ENCODE peak calls at places on chromosome 4, in seven cellular contexts. One of them, this sample, is unnamed.

GRCh38 chr4:5710962-5711478 is at the start of gene EVC:
- DNase-seq in fibroblast of the aortic adventitia: peak
- DNase-seq in iris pigment epithelial cell: peak
- DNase-seq in stimulated activated CD4-positive, alpha-beta T cell treated with anti-CD3 and anti-CD28 coated beads, Interleukin-12 subunit alpha, Interleukin-12 subunit beta, amount 100 ng/mL, for 4 hours: peak
- DNase-seq in neural progenitor cell: peak
- DNase-seq in tibial artery: peak
- DNase-seq in ACHN: peak
- DNase-seq in this sample: peak

GRCh38 chr4:15420642-15421041 is 7.2 kb upstream of the C1QTNF7 start:
- DNase-seq in ACHN: no peak
- DNase-seq in tibial artery: no peak
- DNase-seq in fibroblast of the aortic adventitia: peak
- DNase-seq in stimulated activated CD4-positive, alpha-beta T cell treated with anti-CD3 and anti-CD28 coated beads, Interleukin-12 subunit alpha, Interleukin-12 subunit beta, amount 100 ng/mL, for 4 hours: no peak
- DNase-seq in iris pigment epithelial cell: peak
- DNase-seq in neural progenitor cell: no peak
- DNase-seq in this sample: peak

GRCh38 chr4:14155803-14156202 is 528.3 kb upstream of the BOD1L1 start:
- DNase-seq in fibroblast of the aortic adventitia: peak
- DNase-seq in neural progenitor cell: no peak
- DNase-seq in stimulated activated CD4-positive, alpha-beta T cell treated with anti-CD3 and anti-CD28 coated beads, Interleukin-12 subunit alpha, Interleukin-12 subunit beta, amount 100 ng/mL, for 4 hours: no peak
- DNase-seq in tibial artery: no peak
- DNase-seq in iris pigment epithelial cell: no peak
- DNase-seq in ACHN: no peak
- DNase-seq in this sample: no peak

GRCh38 chr4:3388461-3389185 is 53.1 kb upstream of the HGFAC start:
- DNase-seq in neural progenitor cell: no peak
- DNase-seq in ACHN: peak
- DNase-seq in iris pigment epithelial cell: peak
- DNase-seq in stimulated activated CD4-positive, alpha-beta T cell treated with anti-CD3 and anti-CD28 coated beads, Interleukin-12 subunit alpha, Interleukin-12 subunit beta, amount 100 ng/mL, for 4 hours: no peak
- DNase-seq in tibial artery: peak
- DNase-seq in fibroblast of the aortic adventitia: peak
- DNase-seq in this sample: peak

GRCh38 chr4:76199664-76200211 is 13.9 kb downstream of the SCARB2 start:
- DNase-seq in neural progenitor cell: no peak
- DNase-seq in fibroblast of the aortic adventitia: no peak
- DNase-seq in stimulated activated CD4-positive, alpha-beta T cell treated with anti-CD3 and anti-CD28 coated beads, Interleukin-12 subunit alpha, Interleukin-12 subunit beta, amount 100 ng/mL, for 4 hours: no peak
- DNase-seq in ACHN: no peak
- DNase-seq in iris pigment epithelial cell: peak
- DNase-seq in tibial artery: no peak
- DNase-seq in this sample: peak

GRCh38 chr4:52566136-52567031 is 92.7 kb downstream of the USP46 start:
- DNase-seq in fibroblast of the aortic adventitia: peak
- DNase-seq in tibial artery: no peak
- DNase-seq in iris pigment epithelial cell: no peak
- DNase-seq in ACHN: no peak
- DNase-seq in stimulated activated CD4-positive, alpha-beta T cell treated with anti-CD3 and anti-CD28 coated beads, Interleukin-12 subunit alpha, Interleukin-12 subunit beta, amount 100 ng/mL, for 4 hours: no peak
- DNase-seq in neural progenitor cell: no peak
- DNase-seq in this sample: peak

GRCh38 chr4:177185151-177185550 is 124.5 kb upstream of the NEIL3 start:
- DNase-seq in iris pigment epithelial cell: peak
- DNase-seq in ACHN: no peak
- DNase-seq in neural progenitor cell: peak
- DNase-seq in tibial artery: no peak
- DNase-seq in stimulated activated CD4-positive, alpha-beta T cell treated with anti-CD3 and anti-CD28 coated beads, Interleukin-12 subunit alpha, Interleukin-12 subunit beta, amount 100 ng/mL, for 4 hours: no peak
- DNase-seq in fibroblast of the aortic adventitia: peak
- DNase-seq in this sample: peak

GRCh38 chr4:68780232-68780631 is 35.6 kb upstream of the UGT2B10 start:
- DNase-seq in fibroblast of the aortic adventitia: no peak
- DNase-seq in neural progenitor cell: no peak
- DNase-seq in ACHN: no peak
- DNase-seq in stimulated activated CD4-positive, alpha-beta T cell treated with anti-CD3 and anti-CD28 coated beads, Interleukin-12 subunit alpha, Interleukin-12 subunit beta, amount 100 ng/mL, for 4 hours: no peak
- DNase-seq in tibial artery: no peak
- DNase-seq in iris pigment epithelial cell: no peak
- DNase-seq in this sample: no peak

GRCh38 chr4:149063007-149063406 is 620.8 kb upstream of the NR3C2 start:
- DNase-seq in ACHN: no peak
- DNase-seq in tibial artery: no peak
- DNase-seq in iris pigment epithelial cell: no peak
- DNase-seq in fibroblast of the aortic adventitia: no peak
- DNase-seq in neural progenitor cell: no peak
- DNase-seq in stimulated activated CD4-positive, alpha-beta T cell treated with anti-CD3 and anti-CD28 coated beads, Interleukin-12 subunit alpha, Interleukin-12 subunit beta, amount 100 ng/mL, for 4 hours: no peak
- DNase-seq in this sample: peak

GRCh38 chr4:174714393-174715211 is 114.4 kb downstream of the GLRA3 start:
- DNase-seq in stimulated activated CD4-positive, alpha-beta T cell treated with anti-CD3 and anti-CD28 coated beads, Interleukin-12 subunit alpha, Interleukin-12 subunit beta, amount 100 ng/mL, for 4 hours: no peak
- DNase-seq in tibial artery: no peak
- DNase-seq in ACHN: peak
- DNase-seq in fibroblast of the aortic adventitia: peak
- DNase-seq in neural progenitor cell: peak
- DNase-seq in iris pigment epithelial cell: peak
- DNase-seq in this sample: peak

GRCh38 chr4:105059337-105059736 is 87.3 kb upstream of the TET2 start:
- DNase-seq in iris pigment epithelial cell: no peak
- DNase-seq in fibroblast of the aortic adventitia: peak
- DNase-seq in tibial artery: no peak
- DNase-seq in neural progenitor cell: no peak
- DNase-seq in stimulated activated CD4-positive, alpha-beta T cell treated with anti-CD3 and anti-CD28 coated beads, Interleukin-12 subunit alpha, Interleukin-12 subunit beta, amount 100 ng/mL, for 4 hours: no peak
- DNase-seq in ACHN: no peak
- DNase-seq in this sample: peak

GRCh38 chr4:4805805-4806345 is 53.6 kb upstream of the MSX1 start:
- DNase-seq in ACHN: no peak
- DNase-seq in tibial artery: no peak
- DNase-seq in neural progenitor cell: no peak
- DNase-seq in iris pigment epithelial cell: no peak
- DNase-seq in fibroblast of the aortic adventitia: no peak
- DNase-seq in stimulated activated CD4-positive, alpha-beta T cell treated with anti-CD3 and anti-CD28 coated beads, Interleukin-12 subunit alpha, Interleukin-12 subunit beta, amount 100 ng/mL, for 4 hours: no peak
- DNase-seq in this sample: no peak

GRCh38 chr4:110245567-110245966 is 47.2 kb upstream of the ELOVL6 start:
- DNase-seq in fibroblast of the aortic adventitia: peak
- DNase-seq in ACHN: no peak
- DNase-seq in neural progenitor cell: no peak
- DNase-seq in stimulated activated CD4-positive, alpha-beta T cell treated with anti-CD3 and anti-CD28 coated beads, Interleukin-12 subunit alpha, Interleukin-12 subunit beta, amount 100 ng/mL, for 4 hours: no peak
- DNase-seq in tibial artery: no peak
- DNase-seq in iris pigment epithelial cell: peak
- DNase-seq in this sample: peak

GRCh38 chr4:87543835-87544461 is 14.8 kb upstream of the SPARCL1 start:
- DNase-seq in tibial artery: no peak
- DNase-seq in stimulated activated CD4-positive, alpha-beta T cell treated with anti-CD3 and anti-CD28 coated beads, Interleukin-12 subunit alpha, Interleukin-12 subunit beta, amount 100 ng/mL, for 4 hours: no peak
- DNase-seq in neural progenitor cell: peak
- DNase-seq in fibroblast of the aortic adventitia: peak
- DNase-seq in iris pigment epithelial cell: peak
- DNase-seq in ACHN: peak
- DNase-seq in this sample: peak

GRCh38 chr4:152224223-152224622 is 311.7 kb downstream of the FBXW7 start:
- DNase-seq in neural progenitor cell: no peak
- DNase-seq in iris pigment epithelial cell: no peak
- DNase-seq in ACHN: no peak
- DNase-seq in tibial artery: no peak
- DNase-seq in stimulated activated CD4-positive, alpha-beta T cell treated with anti-CD3 and anti-CD28 coated beads, Interleukin-12 subunit alpha, Interleukin-12 subunit beta, amount 100 ng/mL, for 4 hours: no peak
- DNase-seq in fibroblast of the aortic adventitia: no peak
- DNase-seq in this sample: no peak

GRCh38 chr4:66736593-66736992 is 808.7 kb downstream of the CENPC start:
- DNase-seq in tibial artery: no peak
- DNase-seq in iris pigment epithelial cell: no peak
- DNase-seq in ACHN: no peak
- DNase-seq in neural progenitor cell: peak
- DNase-seq in stimulated activated CD4-positive, alpha-beta T cell treated with anti-CD3 and anti-CD28 coated beads, Interleukin-12 subunit alpha, Interleukin-12 subunit beta, amount 100 ng/mL, for 4 hours: no peak
- DNase-seq in fibroblast of the aortic adventitia: no peak
- DNase-seq in this sample: no peak

GRCh38 chr4:80136238-80136637 is 61.1 kb upstream of the PRDM8 start:
- DNase-seq in fibroblast of the aortic adventitia: no peak
- DNase-seq in tibial artery: no peak
- DNase-seq in iris pigment epithelial cell: no peak
- DNase-seq in neural progenitor cell: no peak
- DNase-seq in ACHN: no peak
- DNase-seq in stimulated activated CD4-positive, alpha-beta T cell treated with anti-CD3 and anti-CD28 coated beads, Interleukin-12 subunit alpha, Interleukin-12 subunit beta, amount 100 ng/mL, for 4 hours: no peak
- DNase-seq in this sample: no peak

GRCh38 chr4:80199004-80199579 is 1.8 kb downstream of the PRDM8 start:
- DNase-seq in stimulated activated CD4-positive, alpha-beta T cell treated with anti-CD3 and anti-CD28 coated beads, Interleukin-12 subunit alpha, Interleukin-12 subunit beta, amount 100 ng/mL, for 4 hours: no peak
- DNase-seq in tibial artery: no peak
- DNase-seq in iris pigment epithelial cell: no peak
- DNase-seq in neural progenitor cell: no peak
- DNase-seq in fibroblast of the aortic adventitia: no peak
- DNase-seq in ACHN: no peak
- DNase-seq in this sample: no peak

GRCh38 chr4:125096662-125097061 is 218.1 kb upstream of the FAT4 start:
- DNase-seq in tibial artery: no peak
- DNase-seq in iris pigment epithelial cell: no peak
- DNase-seq in stimulated activated CD4-positive, alpha-beta T cell treated with anti-CD3 and anti-CD28 coated beads, Interleukin-12 subunit alpha, Interleukin-12 subunit beta, amount 100 ng/mL, for 4 hours: no peak
- DNase-seq in neural progenitor cell: no peak
- DNase-seq in fibroblast of the aortic adventitia: no peak
- DNase-seq in ACHN: no peak
- DNase-seq in this sample: peak

GRCh38 chr4:108834167-108834566 is 71.3 kb upstream of the ETNPPL start:
- DNase-seq in neural progenitor cell: no peak
- DNase-seq in iris pigment epithelial cell: peak
- DNase-seq in ACHN: no peak
- DNase-seq in fibroblast of the aortic adventitia: peak
- DNase-seq in stimulated activated CD4-positive, alpha-beta T cell treated with anti-CD3 and anti-CD28 coated beads, Interleukin-12 subunit alpha, Interleukin-12 subunit beta, amount 100 ng/mL, for 4 hours: no peak
- DNase-seq in tibial artery: no peak
- DNase-seq in this sample: no peak

GRCh38 chr4:94603170-94603747 is 151.5 kb downstream of the PDLIM5 start:
- DNase-seq in stimulated activated CD4-positive, alpha-beta T cell treated with anti-CD3 and anti-CD28 coated beads, Interleukin-12 subunit alpha, Interleukin-12 subunit beta, amount 100 ng/mL, for 4 hours: no peak
- DNase-seq in fibroblast of the aortic adventitia: peak
- DNase-seq in iris pigment epithelial cell: peak
- DNase-seq in neural progenitor cell: no peak
- DNase-seq in ACHN: peak
- DNase-seq in tibial artery: peak
- DNase-seq in this sample: peak

GRCh38 chr4:130563185-130563890 is 1467.4 kb downstream of the C4orf33 start:
- DNase-seq in tibial artery: peak
- DNase-seq in ACHN: peak
- DNase-seq in iris pigment epithelial cell: peak
- DNase-seq in stimulated activated CD4-positive, alpha-beta T cell treated with anti-CD3 and anti-CD28 coated beads, Interleukin-12 subunit alpha, Interleukin-12 subunit beta, amount 100 ng/mL, for 4 hours: no peak
- DNase-seq in fibroblast of the aortic adventitia: peak
- DNase-seq in neural progenitor cell: peak
- DNase-seq in this sample: peak

GRCh38 chr4:144174401-144175067 is 34.0 kb upstream of the GYPA start:
- DNase-seq in neural progenitor cell: peak
- DNase-seq in fibroblast of the aortic adventitia: peak
- DNase-seq in stimulated activated CD4-positive, alpha-beta T cell treated with anti-CD3 and anti-CD28 coated beads, Interleukin-12 subunit alpha, Interleukin-12 subunit beta, amount 100 ng/mL, for 4 hours: no peak
- DNase-seq in ACHN: peak
- DNase-seq in iris pigment epithelial cell: peak
- DNase-seq in tibial artery: no peak
- DNase-seq in this sample: peak

GRCh38 chr4:5547651-5548249 is 160.6 kb downstream of the EVC2 start:
- DNase-seq in ACHN: no peak
- DNase-seq in stimulated activated CD4-positive, alpha-beta T cell treated with anti-CD3 and anti-CD28 coated beads, Interleukin-12 subunit alpha, Interleukin-12 subunit beta, amount 100 ng/mL, for 4 hours: no peak
- DNase-seq in iris pigment epithelial cell: no peak
- DNase-seq in neural progenitor cell: no peak
- DNase-seq in tibial artery: no peak
- DNase-seq in fibroblast of the aortic adventitia: no peak
- DNase-seq in this sample: no peak

GRCh38 chr4:143514432-143514831 is 930 bp downstream of the SMARCA5 start:
- DNase-seq in ACHN: peak
- DNase-seq in tibial artery: peak
- DNase-seq in iris pigment epithelial cell: peak
- DNase-seq in fibroblast of the aortic adventitia: peak
- DNase-seq in neural progenitor cell: peak
- DNase-seq in stimulated activated CD4-positive, alpha-beta T cell treated with anti-CD3 and anti-CD28 coated beads, Interleukin-12 subunit alpha, Interleukin-12 subunit beta, amount 100 ng/mL, for 4 hours: peak
- DNase-seq in this sample: peak

GRCh38 chr4:47729086-47729763 is 108.6 kb downstream of the CORIN start:
- DNase-seq in iris pigment epithelial cell: peak
- DNase-seq in stimulated activated CD4-positive, alpha-beta T cell treated with anti-CD3 and anti-CD28 coated beads, Interleukin-12 subunit alpha, Interleukin-12 subunit beta, amount 100 ng/mL, for 4 hours: no peak
- DNase-seq in tibial artery: no peak
- DNase-seq in fibroblast of the aortic adventitia: no peak
- DNase-seq in neural progenitor cell: no peak
- DNase-seq in ACHN: no peak
- DNase-seq in this sample: no peak

GRCh38 chr4:26484032-26484515 is 6.2 kb downstream of the CCKAR start:
- DNase-seq in fibroblast of the aortic adventitia: peak
- DNase-seq in stimulated activated CD4-positive, alpha-beta T cell treated with anti-CD3 and anti-CD28 coated beads, Interleukin-12 subunit alpha, Interleukin-12 subunit beta, amount 100 ng/mL, for 4 hours: no peak
- DNase-seq in neural progenitor cell: no peak
- DNase-seq in iris pigment epithelial cell: no peak
- DNase-seq in ACHN: no peak
- DNase-seq in tibial artery: no peak
- DNase-seq in this sample: no peak

This sample was measured in renal cortical epithelial cell.